ENCODE peak calls at places on chromosome 5, in five cellular contexts. One of them, this sample, is unnamed.

GRCh38 chr5:132830436-132831094 is at the start of gene SHROOM1:
- DNase-seq in adrenal gland: peak
- DNase-seq in GM23338: peak
- DNase-seq in CD4-positive, alpha-beta T cell: no peak
- DNase-seq in AG04450: no peak
- DNase-seq in this sample: peak

GRCh38 chr5:109612278-109612905 is 77.3 kb upstream of the MAN2A1 start:
- DNase-seq in GM23338: no peak
- DNase-seq in CD4-positive, alpha-beta T cell: no peak
- DNase-seq in AG04450: no peak
- DNase-seq in adrenal gland: no peak
- DNase-seq in this sample: no peak

GRCh38 chr5:145787507-145787906 is 47.6 kb downstream of the PRELID2 start:
- DNase-seq in adrenal gland: no peak
- DNase-seq in GM23338: no peak
- DNase-seq in CD4-positive, alpha-beta T cell: no peak
- DNase-seq in AG04450: no peak
- DNase-seq in this sample: no peak

GRCh38 chr5:109485030-109485429 is 75.3 kb upstream of the PJA2 start:
- DNase-seq in AG04450: no peak
- DNase-seq in CD4-positive, alpha-beta T cell: no peak
- DNase-seq in adrenal gland: peak
- DNase-seq in GM23338: no peak
- DNase-seq in this sample: no peak

GRCh38 chr5:110623875-110624274 is 102.6 kb downstream of the TMEM232 start:
- DNase-seq in AG04450: no peak
- DNase-seq in GM23338: no peak
- DNase-seq in CD4-positive, alpha-beta T cell: no peak
- DNase-seq in adrenal gland: no peak
- DNase-seq in this sample: no peak

GRCh38 chr5:93607367-93608258 is 24.6 kb downstream of the NR2F1 start:
- DNase-seq in adrenal gland: no peak
- DNase-seq in AG04450: no peak
- DNase-seq in GM23338: peak
- DNase-seq in CD4-positive, alpha-beta T cell: no peak
- DNase-seq in this sample: no peak

GRCh38 chr5:31193591-31194457 is at the start of gene CDH6:
- DNase-seq in adrenal gland: peak
- DNase-seq in AG04450: peak
- DNase-seq in CD4-positive, alpha-beta T cell: no peak
- DNase-seq in GM23338: peak
- DNase-seq in this sample: peak

GRCh38 chr5:137730331-137730730 is 5.6 kb downstream of the KLHL3 start:
- DNase-seq in CD4-positive, alpha-beta T cell: no peak
- DNase-seq in GM23338: no peak
- DNase-seq in adrenal gland: no peak
- DNase-seq in AG04450: no peak
- DNase-seq in this sample: no peak

GRCh38 chr5:56026863-56027300 is 32.1 kb upstream of the IL6ST start:
- DNase-seq in CD4-positive, alpha-beta T cell: no peak
- DNase-seq in GM23338: no peak
- DNase-seq in adrenal gland: no peak
- DNase-seq in AG04450: peak
- DNase-seq in this sample: no peak

GRCh38 chr5:176413255-176413565 is 3.1 kb downstream of the CLTB start:
- DNase-seq in CD4-positive, alpha-beta T cell: no peak
- DNase-seq in GM23338: no peak
- DNase-seq in adrenal gland: peak
- DNase-seq in AG04450: no peak
- DNase-seq in this sample: no peak

GRCh38 chr5:134533115-134533815 is 7.8 kb downstream of the JADE2 start:
- DNase-seq in GM23338: no peak
- DNase-seq in CD4-positive, alpha-beta T cell: no peak
- DNase-seq in adrenal gland: peak
- DNase-seq in AG04450: no peak
- DNase-seq in this sample: no peak

GRCh38 chr5:153099328-153099727 is 391.1 kb upstream of the GRIA1 start:
- DNase-seq in GM23338: no peak
- DNase-seq in CD4-positive, alpha-beta T cell: no peak
- DNase-seq in AG04450: no peak
- DNase-seq in adrenal gland: no peak
- DNase-seq in this sample: no peak

GRCh38 chr5:130529716-130530485 is 625.6 kb downstream of the CHSY3 start:
- DNase-seq in AG04450: no peak
- DNase-seq in CD4-positive, alpha-beta T cell: no peak
- DNase-seq in GM23338: peak
- DNase-seq in adrenal gland: no peak
- DNase-seq in this sample: no peak

GRCh38 chr5:13278148-13278547 is 666.3 kb downstream of the DNAH5 start:
- DNase-seq in GM23338: peak
- DNase-seq in CD4-positive, alpha-beta T cell: no peak
- DNase-seq in AG04450: no peak
- DNase-seq in adrenal gland: no peak
- DNase-seq in this sample: no peak
- TF ChIP-seq CTCF in GM23338: peak
- TF ChIP-seq CTCF in CD4-positive, alpha-beta T cell: no peak
- TF ChIP-seq CTCF in AG04450: peak
- TF ChIP-seq CTCF in adrenal gland: no peak
- TF ChIP-seq CTCF in this sample: peak

DNA sequence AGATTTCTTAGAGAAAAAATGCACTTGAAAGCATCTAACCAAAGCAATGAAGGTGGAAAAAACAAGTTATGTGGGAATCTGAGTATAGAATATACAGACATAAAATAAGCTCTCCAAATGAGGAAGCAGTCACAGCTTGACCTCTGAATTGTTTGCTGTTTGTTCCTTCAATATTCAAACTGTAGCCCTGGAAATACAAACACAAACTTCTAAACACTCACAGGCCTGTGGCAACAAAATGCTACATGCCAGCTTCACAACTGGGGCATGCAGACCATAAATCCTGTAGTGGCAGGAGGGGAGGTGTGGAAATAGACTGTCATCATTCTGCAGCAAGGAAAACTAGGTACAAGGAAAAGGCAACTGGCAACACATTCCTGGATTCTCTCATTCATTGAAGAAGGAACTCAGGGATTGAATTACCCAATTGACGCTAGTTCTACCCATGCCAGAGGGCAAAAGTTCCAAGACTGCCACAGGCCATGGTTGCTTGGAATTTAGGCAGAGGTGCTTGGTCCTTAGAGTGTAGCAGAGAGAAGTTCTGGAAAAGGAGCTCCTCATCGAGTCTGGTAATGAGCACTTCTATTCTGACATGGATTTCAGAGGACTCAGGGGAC is 349.6 kb downstream of the PDE4D start:
- DNase-seq in adrenal gland: no peak
- DNase-seq in CD4-positive, alpha-beta T cell: no peak
- DNase-seq in AG04450: no peak
- DNase-seq in GM23338: peak
- DNase-seq in this sample: no peak
- TF ChIP-seq CTCF in adrenal gland: no peak
- TF ChIP-seq CTCF in CD4-positive, alpha-beta T cell: no peak
- TF ChIP-seq CTCF in AG04450: no peak
- TF ChIP-seq CTCF in GM23338: no peak
- TF ChIP-seq CTCF in this sample: no peak

DNA sequence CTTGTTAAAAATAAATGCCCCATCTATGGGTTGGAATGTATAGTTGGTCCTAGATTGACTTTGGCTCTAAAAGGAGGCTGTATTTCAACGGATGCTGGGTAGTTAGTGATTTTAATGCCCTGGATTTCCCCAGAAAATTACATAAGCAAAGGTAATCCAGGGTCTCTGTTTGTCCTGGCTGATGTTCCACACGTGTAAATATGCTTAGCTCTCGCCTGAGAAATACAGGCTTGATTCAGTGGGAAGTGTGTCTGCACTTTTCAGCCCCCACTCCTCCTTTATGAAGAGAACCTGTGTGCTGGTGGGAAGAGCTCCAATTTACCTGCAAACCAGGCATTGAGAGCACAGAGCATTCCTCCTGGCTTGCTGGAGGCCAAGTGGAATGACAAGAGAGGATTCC is 294.6 kb upstream of the CLINT1 start:
- DNase-seq in GM23338: no peak
- DNase-seq in AG04450: no peak
- DNase-seq in CD4-positive, alpha-beta T cell: no peak
- DNase-seq in adrenal gland: no peak
- DNase-seq in this sample: no peak
- TF ChIP-seq CTCF in GM23338: no peak
- TF ChIP-seq CTCF in AG04450: no peak
- TF ChIP-seq CTCF in CD4-positive, alpha-beta T cell: no peak
- TF ChIP-seq CTCF in adrenal gland: no peak
- TF ChIP-seq CTCF in this sample: no peak

GRCh38 chr5:78113689-78114088 is 180.8 kb downstream of the AP3B1 start:
- DNase-seq in CD4-positive, alpha-beta T cell: no peak
- DNase-seq in adrenal gland: no peak
- DNase-seq in AG04450: no peak
- DNase-seq in GM23338: no peak
- DNase-seq in this sample: no peak
- TF ChIP-seq CTCF in CD4-positive, alpha-beta T cell: no peak
- TF ChIP-seq CTCF in adrenal gland: no peak
- TF ChIP-seq CTCF in AG04450: no peak
- TF ChIP-seq CTCF in GM23338: no peak
- TF ChIP-seq CTCF in this sample: no peak

DNA sequence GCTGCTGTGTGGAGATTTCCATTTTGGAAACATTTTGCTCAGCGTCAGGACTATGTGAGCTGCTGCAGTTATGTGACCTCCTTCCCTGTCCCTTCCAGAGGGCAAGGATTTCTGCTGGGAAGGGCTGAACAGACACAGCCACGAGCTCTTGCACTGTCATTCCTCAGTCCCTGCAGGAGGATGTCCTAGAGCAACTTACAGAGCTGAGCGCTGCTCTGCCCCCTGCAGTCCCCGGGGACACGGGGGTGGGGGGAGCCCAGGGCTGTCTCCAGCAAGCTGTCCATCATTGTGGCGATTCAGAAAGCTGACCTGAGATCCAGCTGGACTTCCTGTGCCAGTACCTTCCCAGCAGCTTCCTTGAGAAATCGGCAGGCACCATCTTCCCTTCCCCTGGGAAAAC is 28.0 kb upstream of the MAP1B start:
- DNase-seq in adrenal gland: peak
- DNase-seq in GM23338: peak
- DNase-seq in CD4-positive, alpha-beta T cell: no peak
- DNase-seq in AG04450: no peak
- DNase-seq in this sample: no peak
- TF ChIP-seq CTCF in adrenal gland: no peak
- TF ChIP-seq CTCF in GM23338: no peak
- TF ChIP-seq CTCF in CD4-positive, alpha-beta T cell: no peak
- TF ChIP-seq CTCF in AG04450: peak
- TF ChIP-seq CTCF in this sample: no peak

DNA sequence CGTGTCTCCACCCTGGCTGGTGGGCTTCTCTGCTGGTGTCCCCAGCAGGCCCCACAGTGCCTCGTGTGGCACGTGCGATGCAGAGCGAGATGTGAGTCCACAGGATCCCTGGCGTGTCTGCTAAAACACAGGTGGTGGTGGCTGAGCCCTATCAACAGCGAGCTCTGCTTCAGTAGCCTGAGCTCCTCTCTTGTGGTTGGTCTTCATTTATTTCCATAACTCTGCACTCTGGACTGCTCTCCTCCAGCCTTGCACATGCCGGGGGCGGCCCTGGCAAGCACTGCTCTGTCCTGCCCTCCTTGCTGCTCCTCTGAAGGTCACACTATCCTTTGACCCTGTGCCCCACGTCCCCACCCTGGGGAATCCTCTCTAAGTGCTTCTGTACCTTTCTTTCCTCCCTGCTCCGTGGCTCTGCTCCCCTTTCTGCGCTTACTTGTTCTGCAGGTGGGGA is 59.2 kb downstream of the NSUN2 start:
- DNase-seq in AG04450: no peak
- DNase-seq in GM23338: peak
- DNase-seq in CD4-positive, alpha-beta T cell: no peak
- DNase-seq in adrenal gland: no peak
- DNase-seq in this sample: no peak
- TF ChIP-seq CTCF in AG04450: no peak
- TF ChIP-seq CTCF in GM23338: peak
- TF ChIP-seq CTCF in CD4-positive, alpha-beta T cell: no peak
- TF ChIP-seq CTCF in adrenal gland: no peak
- TF ChIP-seq CTCF in this sample: peak

GRCh38 chr5:7805379-7805778 is 45.6 kb downstream of the CFAP90 start:
- DNase-seq in CD4-positive, alpha-beta T cell: no peak
- DNase-seq in adrenal gland: no peak
- DNase-seq in GM23338: no peak
- DNase-seq in AG04450: no peak
- DNase-seq in this sample: no peak
- TF ChIP-seq CTCF in CD4-positive, alpha-beta T cell: no peak
- TF ChIP-seq CTCF in adrenal gland: no peak
- TF ChIP-seq CTCF in GM23338: peak
- TF ChIP-seq CTCF in AG04450: no peak
- TF ChIP-seq CTCF in this sample: peak

DNA sequence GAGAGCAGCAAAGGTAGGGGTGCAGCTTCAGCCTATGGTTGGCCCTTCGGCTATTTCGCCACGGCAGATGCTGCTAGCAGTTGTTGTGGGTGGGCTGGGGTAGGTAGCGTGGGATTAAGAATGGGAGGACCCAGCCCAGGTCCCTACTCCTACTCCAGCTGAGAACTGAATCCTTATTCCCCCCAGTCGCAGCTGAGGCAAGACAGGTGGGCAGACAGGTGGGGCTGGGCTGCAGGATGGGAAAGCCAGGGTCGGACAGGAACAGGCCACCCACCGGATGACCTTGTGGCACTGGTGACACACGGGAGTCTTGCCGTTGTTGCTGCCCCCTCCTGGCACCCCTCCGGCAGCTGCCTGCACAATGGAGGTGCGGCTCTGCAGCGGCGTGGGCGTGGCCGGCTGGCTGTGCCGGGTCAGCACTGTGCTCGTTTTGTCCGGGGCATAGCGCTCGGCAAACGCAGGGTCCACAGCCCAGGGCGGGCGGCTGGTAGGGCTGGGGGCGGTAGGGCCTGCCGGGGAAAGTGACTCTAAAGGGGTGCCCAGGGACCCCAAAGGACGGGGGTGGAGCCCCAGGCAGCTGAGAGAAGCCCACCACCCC is 8.2 kb downstream of the PDLIM7 start:
- DNase-seq in CD4-positive, alpha-beta T cell: no peak
- DNase-seq in GM23338: peak
- DNase-seq in AG04450: no peak
- DNase-seq in adrenal gland: no peak
- DNase-seq in this sample: no peak
- TF ChIP-seq CTCF in CD4-positive, alpha-beta T cell: no peak
- TF ChIP-seq CTCF in GM23338: peak
- TF ChIP-seq CTCF in AG04450: no peak
- TF ChIP-seq CTCF in adrenal gland: no peak
- TF ChIP-seq CTCF in this sample: peak

This sample was measured in progenitor cell of endocrine pancreas.